ENCODE peak calls at places on chromosomes 4 and X, in five cellular contexts. D, P, A, M and X are unnamed samples.
A peak's percentile ranks its signal among the peaks of the same experiment; 100 is the strongest.

GRCh38 chr4:78644744-78645330 is 93.3 kb downstream of the ANXA3 start:
- DNase-seq in D (peak; percentile 87), P (peak; percentile 61), A (peak; percentile 77), M (no peak), X (peak; percentile 92)

GRCh38 chr4:138555584-138555983 is 313.4 kb upstream of the SLC7A11 start:
- DNase-seq in D (no peak), P (no peak), A (no peak), M (no peak), X (peak; percentile 55)

GRCh38 chr4:99863804-99864203 is 30.4 kb downstream of the LAMTOR3 start:
- DNase-seq in D (no peak), P (no peak), A (peak; percentile 12), M (no peak), X (peak; percentile 56)

GRCh38 chrX:17591741-17592110 is 145.6 kb upstream of the SCML1 start:
- DNase-seq in D (no peak), P (peak; percentile 69), A (peak; percentile 80), M (no peak), X (peak; percentile 85)

GRCh38 chr4:163395758-163396157 is 52.1 kb downstream of the NPY5R start:
- DNase-seq in D (no peak), P (no peak), A (no peak), M (no peak), X (no peak)

GRCh38 chrX:41781500-41781899 is 57.5 kb downstream of the GPR82 start:
- DNase-seq in D (no peak), P (peak; percentile 13), A (peak; percentile 36), M (no peak), X (peak; percentile 63)

GRCh38 chrX:53357799-53358530 is 64.5 kb downstream of the SMC1A start:
- DNase-seq in D (no peak), P (peak; percentile 9), A (peak; percentile 23), M (no peak), X (peak; percentile 72)

GRCh38 chr4:123265443-123265842 is 131.2 kb upstream of the SPRY1 start:
- DNase-seq in D (no peak), P (no peak), A (no peak), M (no peak), X (no peak)

GRCh38 chr4:78310056-78310731 is 241.4 kb upstream of the ANXA3 start:
- DNase-seq in D (no peak), P (no peak), A (no peak), M (no peak), X (no peak)

GRCh38 chr4:7771056-7771455 is 168.6 kb downstream of the AFAP1 start:
- DNase-seq in D (no peak), P (no peak), A (no peak), M (no peak), X (no peak)

GRCh38 chr4:7769308-7769841 is 170.3 kb downstream of the AFAP1 start:
- DNase-seq in D (no peak), P (no peak), A (no peak), M (no peak), X (no peak)

GRCh38 chr4:7771541-7772507 is 167.8 kb downstream of the AFAP1 start:
- DNase-seq in D (peak; percentile 58), P (no peak), A (no peak), M (no peak), X (no peak)

GRCh38 chr4:7769936-7770674 is 169.6 kb downstream of the AFAP1 start:
- DNase-seq in D (no peak), P (no peak), A (no peak), M (no peak), X (peak; percentile 60)

GRCh38 chr4:7770675-7771050 is 169.0 kb downstream of the AFAP1 start:
- DNase-seq in D (no peak), P (no peak), A (no peak), M (no peak), X (no peak)
- TF ChIP-seq CTCF in D (no peak), P (no peak), A (no peak), M (no peak), X (no peak)

DNA sequence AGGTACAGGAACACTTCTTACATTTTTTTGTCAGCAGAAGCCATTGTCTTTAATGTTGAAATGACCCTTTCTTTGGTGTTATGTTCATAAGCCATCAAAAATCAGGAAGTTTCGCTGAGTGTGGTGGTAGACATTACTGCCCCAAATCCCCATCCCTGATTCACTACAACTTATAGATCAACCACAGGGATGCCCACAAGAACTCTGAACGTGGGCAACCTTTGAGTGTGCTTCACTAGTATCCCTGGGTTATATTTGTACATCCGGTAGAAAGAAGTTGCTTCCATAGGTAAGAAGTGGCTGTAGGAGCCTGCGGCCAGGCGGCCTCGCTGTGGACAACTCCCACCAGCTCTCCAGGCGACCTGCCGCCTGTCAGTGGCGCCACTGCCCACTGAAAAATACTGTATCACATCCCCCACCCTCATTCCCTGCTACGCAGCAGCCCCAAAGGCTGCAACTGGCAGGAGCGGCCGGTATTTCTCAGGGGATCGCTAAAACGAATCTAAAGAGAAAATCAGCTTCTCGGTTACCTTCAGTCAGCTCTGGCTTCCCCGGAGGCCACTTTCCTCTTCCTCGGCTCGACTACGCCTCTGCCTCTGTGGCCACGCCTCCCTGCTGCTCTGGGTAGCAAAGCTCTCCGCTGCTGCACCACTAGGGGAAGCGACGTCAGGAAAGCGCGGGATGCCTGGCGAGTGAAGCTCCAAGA is 13.9 kb upstream of the ETDC start:
- DNase-seq in D (peak; percentile 66), P (peak; percentile 1), A (peak; percentile 31), M (no peak), X (peak; percentile 60)
- H3K4me3 ChIP-seq in D (peak overlapping the region; percentile 30), P (peak overlapping the region; percentile 35), A (peak overlapping the region; percentile 51), M (peak overlapping the region; percentile 1), X (peak overlapping the region; percentile 53)

DNA sequence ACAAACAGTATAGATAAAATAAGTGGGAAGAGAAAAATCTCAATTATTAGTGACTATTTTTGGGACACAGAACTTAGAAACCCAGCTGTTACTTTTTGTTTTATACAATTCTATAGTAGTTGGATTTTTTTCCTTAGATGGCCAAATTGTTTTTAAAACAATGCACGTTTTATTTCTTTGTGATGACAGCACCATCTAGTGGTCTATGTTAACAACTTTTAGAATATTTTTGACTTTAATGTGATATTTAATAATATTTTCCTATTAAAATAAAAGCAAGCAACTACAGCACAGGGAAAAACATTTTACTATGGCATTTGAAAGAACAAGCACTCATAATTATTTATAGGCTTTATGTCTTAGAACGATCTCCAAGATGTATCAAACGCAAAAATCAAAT is 5.6 kb upstream of the SMIM31 start:
- DNase-seq in D (no peak), P (peak; percentile 18), A (peak; percentile 4), M (no peak), X (peak; percentile 49)
- TF ChIP-seq CTCF in D (peak; percentile 50), P (no peak), A (peak; percentile 22), M (peak; percentile 34), X (peak; percentile 41)

GRCh38 chrX:40145670-40146470 is 48.1 kb upstream of the BCOR start:
- DNase-seq in D (no peak), P (no peak), A (no peak), M (no peak), X (no peak)

GRCh38 chrX:40145001-40145631 is 47.4 kb upstream of the BCOR start:
- DNase-seq in D (no peak), P (no peak), A (no peak), M (no peak), X (no peak)

GRCh38 chrX:40147399-40148188 is 49.8 kb upstream of the BCOR start:
- DNase-seq in D (no peak), P (no peak), A (no peak), M (no peak), X (no peak)

GRCh38 chrX:40148189-40148438 is 50.4 kb upstream of the BCOR start:
- DNase-seq in D (no peak), P (no peak), A (no peak), M (no peak), X (no peak)

DNA sequence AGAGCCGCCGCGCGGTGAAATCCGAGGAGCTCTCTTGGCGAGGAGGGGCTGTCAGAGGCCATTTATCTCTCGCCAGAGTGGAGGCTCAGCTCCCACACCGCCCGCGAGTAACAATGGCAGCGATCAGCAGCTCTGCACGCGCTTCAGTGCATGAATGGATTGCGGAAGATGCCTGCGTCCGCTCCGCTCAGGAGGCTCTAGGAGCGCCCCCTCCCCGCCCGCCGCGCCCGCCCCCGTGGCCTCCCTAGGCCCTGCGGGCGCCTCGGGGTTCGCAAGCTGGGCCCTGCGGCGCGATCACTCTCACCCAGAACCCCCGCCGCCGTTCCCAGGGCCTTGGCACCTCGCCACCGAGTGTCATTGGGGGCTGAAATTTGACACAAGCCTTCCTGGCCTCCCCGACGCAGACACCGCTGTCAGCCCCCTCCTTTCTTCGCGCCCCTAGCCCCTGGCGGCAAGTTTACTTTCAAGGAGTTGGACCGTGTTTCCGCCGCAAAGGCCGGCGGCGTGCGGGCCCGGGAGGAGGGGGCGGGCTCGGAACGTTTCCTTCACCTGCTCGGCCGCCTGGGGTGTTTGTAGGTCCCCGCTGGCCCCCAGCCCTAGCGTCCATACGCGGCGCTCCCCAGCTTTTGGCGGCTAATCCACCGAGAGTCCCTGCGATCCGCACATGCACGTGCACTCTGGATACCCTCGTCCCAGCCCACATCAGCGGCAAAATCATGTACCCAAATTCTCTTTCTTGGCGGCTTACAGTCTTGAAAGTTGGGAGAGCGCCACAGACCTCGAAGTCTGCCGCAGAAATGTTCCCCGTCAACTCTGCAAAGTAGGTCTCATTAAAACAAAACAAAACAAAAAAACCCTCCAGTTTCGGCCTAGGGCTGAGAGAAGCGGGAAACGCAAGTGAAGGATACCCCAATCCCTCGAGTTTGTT is 49.0 kb upstream of the BCOR start:
- DNase-seq in D (peak; percentile 65), P (peak; percentile 26), A (peak; percentile 56), M (no peak), X (peak; percentile 49)
- H3K4me3 ChIP-seq in D (peak overlapping the region; percentile 25), P (peak overlapping the region; percentile 41), A (peak overlapping the region; percentile 57), M (peak overlapping the region; percentile 52), X (peak overlapping the region; percentile 54)

GRCh38 chrX:47501226-47502071 is 18.4 kb upstream of the ZNF41 start:
- DNase-seq in D (no peak), P (no peak), A (peak; percentile 57), M (peak; percentile 62), X (peak; percentile 73)

GRCh38 chrX:47500541-47500940 is 17.5 kb upstream of the ZNF41 start:
- DNase-seq in D (no peak), P (no peak), A (no peak), M (no peak), X (no peak)

GRCh38 chrX:47498411-47498810 is 15.4 kb upstream of the ZNF41 start:
- DNase-seq in D (no peak), P (no peak), A (no peak), M (no peak), X (no peak)

GRCh38 chrX:47499291-47499690 is 16.3 kb upstream of the ZNF41 start:
- DNase-seq in D (no peak), P (no peak), A (no peak), M (no peak), X (no peak)

GRCh38 chrX:47497274-47497673 is 14.3 kb upstream of the ZNF41 start:
- DNase-seq in D (no peak), P (no peak), A (no peak), M (no peak), X (peak; percentile 62)
- TF ChIP-seq CTCF in D (peak; percentile 44), P (peak; percentile 41), A (peak; percentile 31), M (peak; percentile 49), X (peak; percentile 61)

GRCh38 chr4:16225996-16226815 is at the start of gene TAPT1:
- DNase-seq in D (peak; percentile 90), P (no peak), A (no peak), M (no peak), X (peak; percentile 60)

GRCh38 chr4:16224669-16225068 is 1.6 kb downstream of the TAPT1 start:
- DNase-seq in D (no peak), P (no peak), A (no peak), M (no peak), X (no peak)

GRCh38 chr4:16224264-16224663 is 2.0 kb downstream of the TAPT1 start:
- DNase-seq in D (no peak), P (no peak), A (no peak), M (no peak), X (no peak)

GRCh38 chr4:16225681-16225995 is 633 bp downstream of the TAPT1 start:
- DNase-seq in D (no peak), P (no peak), A (no peak), M (no peak), X (peak; percentile 14)

GRCh38 chr4:16225139-16225538 is 1.1 kb downstream of the TAPT1 start:
- DNase-seq in D (no peak), P (no peak), A (peak; percentile 36), M (no peak), X (peak; percentile 58)
- H3K4me3 ChIP-seq in D (peak overlapping the region; percentile 87), P (peak overlapping the region; percentile 55), A (peak overlapping the region; percentile 93), M (peak overlapping the region; percentile 87), X (peak overlapping the region; percentile 78)